ENCODE peak calls at places on chromosomes 1 and 21, in four cellular contexts. M is aorta; V is GM23338; Q is CD4-positive, CD25-positive, alpha-beta regulatory T cell. U is an unnamed sample. For H3K4me1, the result is how much of the 10 kb centered on the place peaks cover.

GRCh38 chr1:81679972-81680371 is 120.8 kb upstream of the ADGRL2 start:
- ATAC-seq in M (no peak), V (peak), Q (no peak), U (peak)

GRCh38 chr1:1213153-1213918 is 617 bp downstream of the TNFRSF4 start:
- ATAC-seq in M (no peak), V (no peak), Q (no peak), U (peak)

GRCh38 chr21:20902998-20903397 is 95.2 kb upstream of the NCAM2 start:
- ATAC-seq in M (no peak), V (no peak), Q (no peak), U (no peak)

GRCh38 chr21:45607922-45608295 is 35.6 kb upstream of the PCBP3 start:
- ATAC-seq in M (no peak), V (no peak), Q (no peak), U (no peak)

GRCh38 chr1:170397061-170397460 is 134.9 kb upstream of the GORAB start:
- ATAC-seq in M (peak), V (no peak), Q (no peak), U (peak)

GRCh38 chr1:43227138-43227836 is 42.5 kb upstream of the TMEM125 start:
- ATAC-seq in M (peak), V (peak), Q (peak), U (peak)

GRCh38 chr1:37859507-37860345 is at the start of gene MTF1:
- ATAC-seq in M (peak), V (peak), Q (peak), U (peak)

GRCh38 chr1:15196807-15197530 is 43.4 kb downstream of the TMEM51 start:
- ATAC-seq in M (no peak), V (peak), Q (no peak), U (no peak)

GRCh38 chr1:107277022-107277421 is 136.2 kb downstream of the NTNG1 start:
- ATAC-seq in M (no peak), V (peak), Q (no peak), U (no peak)

GRCh38 chr1:183593356-183593755 is 3.1 kb upstream of the NCF2 start:
- ATAC-seq in M (no peak), V (no peak), Q (peak), U (no peak)

GRCh38 chr1:105386489-105386888 is 1636.8 kb downstream of the AMY1C start:
- ATAC-seq in M (no peak), V (no peak), Q (no peak), U (no peak)

GRCh38 chr1:107691542-107691941 is 273.4 kb downstream of the VAV3 start:
- ATAC-seq in M (no peak), V (no peak), Q (no peak), U (no peak)

GRCh38 chr1:245984390-245985155 is 522.5 kb downstream of the SMYD3 start:
- ATAC-seq in M (no peak), V (no peak), Q (no peak), U (no peak)

GRCh38 chr1:2592672-2593071 is 6.1 kb downstream of the PRXL2B start:
- ATAC-seq in M (no peak), V (no peak), Q (peak), U (no peak)

GRCh38 chr1:94183197-94183815 is 54.1 kb downstream of the ARHGAP29 start:
- ATAC-seq in M (no peak), V (no peak), Q (no peak), U (no peak)

GRCh38 chr1:27656157-27656893 is 15.7 kb downstream of the IFI6 start:
- ATAC-seq in M (no peak), V (peak), Q (no peak), U (peak)

GRCh38 chr1:201253906-201254624 is 29.2 kb upstream of the PKP1 start:
- ATAC-seq in M (peak), V (peak), Q (no peak), U (no peak)

GRCh38 chr21:33230518-33231324 is 983 bp downstream of the IFNAR2 start:
- ATAC-seq in M (peak), V (peak), Q (no peak), U (peak)

GRCh38 chr1:24318988-24319863 is at the start of gene GRHL3:
- ATAC-seq in M (no peak), V (peak), Q (no peak), U (no peak)

GRCh38 chr21:44881586-44881939 is 8.1 kb upstream of the PTTG1IP start:
- ATAC-seq in M (peak), V (no peak), Q (no peak), U (no peak)

GRCh38 chr1:114154146-114154962 is 685 bp upstream of the SYT6 start:
- ATAC-seq in M (no peak), V (peak), Q (no peak), U (no peak)

GRCh38 chr1:78664763-78665162 is 15.1 kb downstream of the IFI44 start:
- ATAC-seq in M (no peak), V (no peak), Q (peak), U (no peak)

GRCh38 chr1:104329278-104329677 is 579.6 kb downstream of the AMY1C start:
- ATAC-seq in M (no peak), V (no peak), Q (no peak), U (no peak)

GRCh38 chr1:87523466-87523865 is 194.8 kb downstream of the LMO4 start:
- ATAC-seq in M (peak), V (no peak), Q (no peak), U (peak)

GRCh38 chr1:95984975-95985374 is 736.6 kb upstream of the PTBP2 start:
- ATAC-seq in M (no peak), V (no peak), Q (no peak), U (no peak)

GRCh38 chr1:10634428-10635384 is 160.0 kb downstream of the PEX14 start:
- ATAC-seq in M (peak), V (peak), Q (no peak), U (peak)

GRCh38 chr1:167617100-167617949 is 12.7 kb upstream of the RCSD1 start:
- ATAC-seq in M (peak), V (peak), Q (peak), U (peak)

GRCh38 chr1:94265931-94266330 is 28.5 kb upstream of the ARHGAP29 start:
- ATAC-seq in M (no peak), V (no peak), Q (no peak), U (no peak)

DNA sequence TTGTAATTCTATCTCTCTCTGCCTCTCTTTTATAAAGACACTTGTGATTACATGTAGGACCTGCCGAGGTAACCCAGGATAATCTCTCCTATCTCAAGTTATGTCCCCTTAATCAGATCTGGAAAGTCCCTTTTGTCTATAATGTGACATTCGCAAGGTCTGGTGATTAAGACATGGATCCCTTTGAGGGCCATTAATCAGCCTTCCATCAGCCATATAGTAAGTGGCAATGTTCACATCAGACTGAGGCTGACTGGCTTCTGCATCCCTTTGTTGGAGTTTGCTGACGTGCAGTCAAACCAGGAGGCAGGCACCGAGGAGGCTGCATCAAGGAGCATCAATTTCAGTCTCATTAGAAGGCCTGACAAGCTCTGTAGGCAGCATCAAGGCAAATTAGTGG is 209.6 kb downstream of the BACH1 start:
- ATAC-seq in M (no peak), V (no peak), Q (no peak), U (no peak)
- H3K4me1 ChIP-seq in M (under half), V (under half), Q (under half), U (under half)

GRCh38 chr1:160237558-160237957 is 24.8 kb downstream of the DCAF8 start:
- ATAC-seq in M (no peak), V (no peak), Q (no peak), U (no peak)

GRCh38 chr1:160238408-160238807 is 23.9 kb downstream of the DCAF8 start:
- ATAC-seq in M (no peak), V (no peak), Q (no peak), U (no peak)

GRCh38 chr1:160236806-160237205 is 25.5 kb downstream of the DCAF8 start:
- ATAC-seq in M (no peak), V (no peak), Q (no peak), U (no peak)

GRCh38 chr1:160243767-160244166 is 18.6 kb downstream of the DCAF8 start:
- ATAC-seq in M (no peak), V (no peak), Q (no peak), U (no peak)

DNA sequence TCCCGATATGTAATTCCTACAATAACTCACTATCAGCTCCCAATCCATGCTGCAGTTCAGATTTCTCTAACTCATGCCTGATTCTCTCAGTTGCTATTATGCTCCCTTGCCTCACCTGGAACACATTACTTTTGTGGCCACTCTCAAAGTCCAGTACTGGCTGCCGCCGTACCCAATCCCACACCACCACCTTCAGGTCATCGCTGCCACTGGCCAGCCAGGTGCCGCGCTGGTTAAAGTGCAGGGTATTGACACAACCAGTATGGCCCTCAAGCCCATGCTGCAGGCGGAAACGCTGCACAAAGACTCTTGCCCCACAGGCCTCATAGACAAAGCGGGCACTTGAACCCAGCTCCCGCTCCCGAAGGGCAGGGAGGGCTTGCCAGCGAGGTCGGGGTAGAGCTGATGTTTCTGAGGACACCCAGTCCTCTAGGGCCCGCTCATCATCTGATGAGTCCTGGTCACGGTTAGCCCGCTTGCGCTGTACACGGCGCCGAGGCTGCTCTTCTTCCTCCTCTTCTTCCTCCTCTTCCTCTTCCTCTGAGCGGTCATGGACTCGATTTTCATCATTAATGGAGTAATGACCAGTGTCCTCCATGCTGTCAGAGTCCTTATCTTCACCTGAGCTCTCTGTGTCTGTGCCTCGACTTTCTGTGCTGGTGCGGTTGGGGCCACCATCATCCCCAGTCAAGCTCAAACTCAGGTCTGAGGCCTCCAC is 22.6 kb downstream of the DCAF8 start:
- ATAC-seq in M (no peak), V (no peak), Q (no peak), U (no peak)
- H3K27ac ChIP-seq in M (no peak), V (no peak), Q (no peak), U (no peak)

DNA sequence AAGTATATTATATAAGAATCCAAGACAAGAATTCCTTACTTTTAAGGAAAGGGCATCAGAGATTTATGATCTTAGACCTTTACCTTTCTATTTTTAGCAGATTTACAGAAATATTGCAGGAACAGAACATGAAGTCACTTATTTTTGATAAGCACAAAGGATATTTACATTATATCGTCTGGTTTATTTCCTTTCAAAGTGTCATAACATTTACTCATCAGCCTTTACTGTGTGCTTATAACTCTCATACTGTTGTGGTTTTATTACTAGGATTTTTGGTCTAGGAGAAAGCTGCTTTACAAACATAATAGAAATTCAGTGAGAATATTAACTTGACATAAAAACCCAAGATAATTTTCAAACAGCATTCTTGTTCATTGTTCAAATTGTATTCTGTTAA is 47.6 kb downstream of the APP start:
- ATAC-seq in M (no peak), V (no peak), Q (no peak), U (no peak)
- H3K4me1 ChIP-seq in M (under half), V (half or more), Q (under half), U (under half)

GRCh38 chr1:54927475-54928240 is 40.7 kb upstream of the DHCR24 start:
- ATAC-seq in M (no peak), V (no peak), Q (no peak), U (no peak)
- H3K27ac ChIP-seq in M (no peak), V (no peak), Q (no peak), U (no peak)

GRCh38 chr1:203520315-203520714 is 26.4 kb downstream of the OPTC start:
- ATAC-seq in M (no peak), V (no peak), Q (no peak), U (peak)

GRCh38 chr1:203519896-203520295 is 25.9 kb downstream of the OPTC start:
- ATAC-seq in M (no peak), V (no peak), Q (no peak), U (no peak)

GRCh38 chr1:203522237-203522636 is 28.3 kb downstream of the OPTC start:
- ATAC-seq in M (no peak), V (peak), Q (no peak), U (no peak)

GRCh38 chr1:203521812-203522211 is 27.9 kb downstream of the OPTC start:
- ATAC-seq in M (no peak), V (no peak), Q (no peak), U (no peak)

DNA sequence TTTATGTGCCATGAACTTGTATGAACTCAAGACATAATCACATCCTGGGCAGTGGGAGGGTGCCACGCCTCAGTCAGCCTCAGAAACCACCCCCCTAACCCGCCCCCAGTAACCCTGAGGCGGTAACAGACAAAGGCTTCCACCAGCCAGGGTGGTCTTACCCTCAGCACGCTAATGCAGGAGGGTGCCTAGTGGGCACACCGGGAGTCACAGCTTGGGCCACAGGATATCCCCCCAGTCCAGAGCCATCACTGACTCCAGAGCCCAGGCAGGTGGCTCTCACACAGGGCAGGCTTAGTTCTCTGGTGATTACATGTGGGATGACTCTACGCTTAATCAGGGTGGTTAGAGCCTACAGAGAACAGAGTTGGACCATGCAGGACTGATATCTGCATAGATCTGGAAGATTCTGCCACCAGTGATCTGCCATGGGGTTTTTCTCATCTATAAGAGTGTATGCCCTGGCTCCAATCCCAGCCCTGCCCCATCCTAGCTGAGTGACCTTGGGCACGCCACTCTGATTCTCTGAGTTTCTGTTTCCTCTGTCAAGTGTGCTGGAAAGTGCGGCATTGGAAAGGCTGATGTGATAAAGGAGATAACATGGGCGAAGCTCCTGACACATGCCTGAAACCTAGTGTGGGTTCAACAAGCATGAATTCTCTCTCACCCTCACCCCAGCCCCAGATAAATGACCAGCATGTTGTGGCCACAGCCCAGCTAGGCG is 27.3 kb downstream of the OPTC start:
- ATAC-seq in M (no peak), V (no peak), Q (no peak), U (no peak)
- H3K4me1 ChIP-seq in M (under half), V (half or more), Q (under half), U (under half)